ENCODE peak calls at places on chromosomes 4 and X, in five cellular contexts. B, X, P, O and U are unnamed samples.

GRCh38 chr4:177404980-177405379 is 37.3 kb downstream of the AGA start:
- DNase-seq in O (no peak), B (no peak), P (no peak), X (no peak), U (no peak)

GRCh38 chr4:142960134-142960533 is 114.0 kb upstream of the INPP4B start:
- DNase-seq in O (no peak), B (no peak), X (no peak), P (no peak), U (no peak)

GRCh38 chrX:112819013-112819635 is 21.5 kb downstream of the AMOT start:
- DNase-seq in O (no peak), X (peak; percentile 47), B (no peak), P (no peak), U (no peak)

GRCh38 chrX:39477438-39478120 is 620.2 kb downstream of the BCOR start:
- DNase-seq in P (peak; percentile 87), X (no peak), O (peak; percentile 41), B (no peak), U (no peak)

GRCh38 chr4:81635747-81636146 is 164.0 kb upstream of the RASGEF1B start:
- DNase-seq in P (peak; percentile 47), O (no peak), B (no peak), X (no peak), U (no peak)

GRCh38 chr4:25536577-25537325 is 118.9 kb upstream of the SLC34A2 start:
- DNase-seq in X (no peak), P (no peak), B (no peak), O (no peak), U (no peak)

GRCh38 chr4:103422467-103423219 is 224.5 kb upstream of the CENPE start:
- DNase-seq in O (no peak), B (no peak), P (no peak), X (no peak), U (no peak)

GRCh38 chr4:118972167-118972566 is 83.5 kb downstream of the SYNPO2 start:
- DNase-seq in X (no peak), P (no peak), O (no peak), B (no peak), U (no peak)

GRCh38 chr4:139833131-139833930 is 167.7 kb downstream of the MGST2 start:
- DNase-seq in O (no peak), P (no peak), X (no peak), B (no peak), U (no peak)

GRCh38 chrX:153611298-153612095 is 12.6 kb upstream of the CCNQ start:
- DNase-seq in B (no peak), O (no peak), X (no peak), P (no peak), U (no peak)

GRCh38 chr4:92636038-92636825 is 332.5 kb downstream of the GRID2 start:
- DNase-seq in B (no peak), X (no peak), P (no peak), O (no peak), U (no peak)